ENCODE peak calls at places on chromosomes 1 and 21, in six cellular contexts. S is M059J, R is foreskin keratinocyte, G is NB4, Y is NAMALWA, U is Right ventricle myocardium inferior. H is an unnamed sample.

GRCh38 chr1:42313970-42314369 is 21.1 kb downstream of the FOXJ3 start:
- DNase-seq in S (no peak), R (no peak), G (no peak), Y (no peak), U (no peak), H (no peak)

GRCh38 chr21:44780140-44780508 is 21.5 kb downstream of the UBE2G2 start:
- DNase-seq in S (no peak), R (no peak), G (no peak), Y (no peak), U (no peak), H (no peak)

GRCh38 chr1:200139661-200140250 is 112.2 kb downstream of the NR5A2 start:
- DNase-seq in S (peak), R (no peak), G (peak), Y (peak), U (no peak), H (no peak)

GRCh38 chr1:156461781-156462647 is 38.6 kb downstream of the MEF2D start:
- DNase-seq in S (peak), R (peak), G (no peak), Y (peak), U (no peak), H (no peak)

GRCh38 chr1:169460193-169460833 is 25.4 kb downstream of the SLC19A2 start:
- DNase-seq in S (no peak), R (peak), G (no peak), Y (no peak), U (peak), H (peak)

GRCh38 chr1:40575336-40575735 is 43.9 kb downstream of the ZNF684 start:
- DNase-seq in S (no peak), R (no peak), G (no peak), Y (no peak), U (no peak), H (no peak)

GRCh38 chr1:208238710-208239517 is 5.3 kb downstream of the PLXNA2 start:
- DNase-seq in S (peak), R (peak), G (peak), Y (peak), U (no peak), H (no peak)

GRCh38 chr1:236039736-236040670 is 24.9 kb downstream of the NID1 start:
- DNase-seq in S (no peak), R (no peak), G (no peak), Y (no peak), U (no peak), H (no peak)

GRCh38 chr1:244865028-244865371 is 657 bp upstream of the HNRNPU start:
- DNase-seq in S (peak), R (no peak), G (peak), Y (no peak), U (no peak), H (peak)

GRCh38 chr1:33275200-33275599 is 18.9 kb downstream of the ZNF362 start:
- DNase-seq in S (no peak), R (no peak), G (no peak), Y (no peak), U (no peak), H (no peak)

GRCh38 chr1:183419399-183419798 is 1.2 kb upstream of the NMNAT2 start:
- DNase-seq in S (no peak), R (no peak), G (no peak), Y (no peak), U (no peak), H (no peak)

GRCh38 chr21:44394733-44395132 is 41.3 kb downstream of the TRPM2 start:
- DNase-seq in S (no peak), R (no peak), G (no peak), Y (no peak), U (no peak), H (no peak)

GRCh38 chr1:56356376-56356775 is 223.0 kb downstream of the PLPP3 start:
- DNase-seq in S (no peak), R (no peak), G (no peak), Y (no peak), U (no peak), H (no peak)

GRCh38 chr1:204079608-204079999 is 6.7 kb downstream of the SOX13 start:
- DNase-seq in S (peak), R (no peak), G (peak), Y (no peak), U (no peak), H (no peak)

GRCh38 chr1:95384570-95384969 is 150.6 kb downstream of the RWDD3 start:
- DNase-seq in S (peak), R (no peak), G (peak), Y (peak), U (peak), H (peak)

GRCh38 chr1:204323887-204324286 is 35.8 kb downstream of the PLEKHA6 start:
- DNase-seq in S (peak), R (peak), G (no peak), Y (no peak), U (no peak), H (no peak)

GRCh38 chr1:1122981-1123480 is 7.1 kb upstream of the C1orf159 start:
- DNase-seq in S (peak), R (no peak), G (peak), Y (peak), U (peak), H (peak)

GRCh38 chr21:17590443-17590842 is 22.3 kb downstream of the BTG3 start:
- DNase-seq in S (no peak), R (no peak), G (no peak), Y (no peak), U (no peak), H (no peak)

GRCh38 chr1:225480825-225481434 is 53.1 kb upstream of the LBR start:
- DNase-seq in S (peak), R (no peak), G (peak), Y (peak), U (no peak), H (no peak)

GRCh38 chr1:112687785-112688496 is 13.5 kb downstream of the MOV10 start:
- DNase-seq in S (no peak), R (no peak), G (no peak), Y (no peak), U (no peak), H (no peak)

GRCh38 chr1:204941415-204942338 is 71.0 kb downstream of the NFASC start:
- DNase-seq in S (peak), R (no peak), G (peak), Y (peak), U (peak), H (peak)

GRCh38 chr1:55284856-55285255 is 69.7 kb upstream of the USP24 start:
- DNase-seq in S (peak), R (no peak), G (peak), Y (peak), U (no peak), H (no peak)

GRCh38 chr1:221739018-221739676 is 2.7 kb downstream of the DUSP10 start:
- DNase-seq in S (peak), R (no peak), G (no peak), Y (no peak), U (no peak), H (no peak)

GRCh38 chr1:245166471-245166885 is 11.7 kb downstream of the KIF26B start:
- DNase-seq in S (no peak), R (no peak), G (no peak), Y (no peak), U (no peak), H (no peak)

GRCh38 chr1:160951443-160952128 is 3.0 kb downstream of the ITLN2 start:
- DNase-seq in S (peak), R (peak), G (peak), Y (peak), U (no peak), H (peak)

GRCh38 chr1:233459968-233460367 is 132.4 kb downstream of the MAP3K21 start:
- DNase-seq in S (peak), R (no peak), G (no peak), Y (no peak), U (no peak), H (no peak)

GRCh38 chr1:54709547-54710292 is 5.9 kb upstream of the TTC4 start:
- DNase-seq in S (no peak), R (no peak), G (no peak), Y (no peak), U (no peak), H (no peak)

GRCh38 chr1:244957525-244957924 is 93.2 kb upstream of the HNRNPU start:
- DNase-seq in S (no peak), R (no peak), G (no peak), Y (peak), U (no peak), H (no peak)

GRCh38 chr1:203813581-203814341 is 18.3 kb downstream of the ZBED6 start:
- DNase-seq in S (no peak), R (no peak), G (no peak), Y (no peak), U (no peak), H (no peak)

GRCh38 chr21:30193201-30193600 is 22.7 kb downstream of the CLDN8 start:
- DNase-seq in S (no peak), R (no peak), G (no peak), Y (no peak), U (no peak), H (no peak)

GRCh38 chr1:178011101-178011828 is 41.4 kb upstream of the SEC16B start:
- DNase-seq in S (peak), R (peak), G (no peak), Y (no peak), U (no peak), H (no peak)

H was measured in right cardiac atrium.